ENCODE peak calls at places on chromosome 13, in eight cellular contexts. One of them, this sample, is unnamed.

GRCh38 chr13:82758056-82758455 is 1124.2 kb downstream of the SLITRK1 start:
- DNase-seq in glutamatergic neuron: no peak
- DNase-seq in astrocyte of the spinal cord: no peak
- DNase-seq in lung: no peak
- DNase-seq in fibroblast of lung: no peak
- DNase-seq in gastrocnemius medialis: no peak
- DNase-seq in activated CD4-positive, alpha-beta memory T cell treated with anti-CD3 and anti-CD28 coated beads, Interleukin-2, amount 10 ng/mL, durations not matched to agents 7 days and 5 days: no peak
- DNase-seq in germinal center: no peak
- DNase-seq in this sample: no peak

GRCh38 chr13:113034451-113035208 is 65.6 kb downstream of the MCF2L start:
- DNase-seq in gastrocnemius medialis: peak; percentile 20
- DNase-seq in astrocyte of the spinal cord: peak; percentile 47
- DNase-seq in lung: peak; percentile 46
- DNase-seq in germinal center: no peak
- DNase-seq in fibroblast of lung: peak; percentile 72
- DNase-seq in glutamatergic neuron: peak; percentile 67
- DNase-seq in activated CD4-positive, alpha-beta memory T cell treated with anti-CD3 and anti-CD28 coated beads, Interleukin-2, amount 10 ng/mL, durations not matched to agents 7 days and 5 days: no peak
- DNase-seq in this sample: no peak

GRCh38 chr13:102726430-102726829 is 31.6 kb upstream of the METTL21C start:
- DNase-seq in activated CD4-positive, alpha-beta memory T cell treated with anti-CD3 and anti-CD28 coated beads, Interleukin-2, amount 10 ng/mL, durations not matched to agents 7 days and 5 days: no peak
- DNase-seq in glutamatergic neuron: no peak
- DNase-seq in fibroblast of lung: no peak
- DNase-seq in astrocyte of the spinal cord: peak; percentile 0
- DNase-seq in lung: no peak
- DNase-seq in gastrocnemius medialis: no peak
- DNase-seq in germinal center: no peak
- DNase-seq in this sample: no peak

GRCh38 chr13:42594577-42595571 is 20.9 kb downstream of the TNFSF11 start:
- DNase-seq in glutamatergic neuron: peak; percentile 49
- DNase-seq in lung: peak; percentile 60
- DNase-seq in gastrocnemius medialis: peak; percentile 17
- DNase-seq in germinal center: peak; percentile 67
- DNase-seq in activated CD4-positive, alpha-beta memory T cell treated with anti-CD3 and anti-CD28 coated beads, Interleukin-2, amount 10 ng/mL, durations not matched to agents 7 days and 5 days: peak; percentile 58
- DNase-seq in fibroblast of lung: peak; percentile 92
- DNase-seq in astrocyte of the spinal cord: peak; percentile 81
- DNase-seq in this sample: peak; percentile 11

GRCh38 chr13:27917121-27917947 is 2.5 kb upstream of the PDX1 start:
- DNase-seq in germinal center: no peak
- DNase-seq in activated CD4-positive, alpha-beta memory T cell treated with anti-CD3 and anti-CD28 coated beads, Interleukin-2, amount 10 ng/mL, durations not matched to agents 7 days and 5 days: no peak
- DNase-seq in fibroblast of lung: no peak
- DNase-seq in gastrocnemius medialis: no peak
- DNase-seq in glutamatergic neuron: peak; percentile 59
- DNase-seq in lung: no peak
- DNase-seq in astrocyte of the spinal cord: no peak
- DNase-seq in this sample: no peak

GRCh38 chr13:43390582-43390981 is 367.2 kb downstream of the DNAJC15 start:
- DNase-seq in germinal center: no peak
- DNase-seq in astrocyte of the spinal cord: no peak
- DNase-seq in activated CD4-positive, alpha-beta memory T cell treated with anti-CD3 and anti-CD28 coated beads, Interleukin-2, amount 10 ng/mL, durations not matched to agents 7 days and 5 days: no peak
- DNase-seq in lung: no peak
- DNase-seq in gastrocnemius medialis: no peak
- DNase-seq in glutamatergic neuron: no peak
- DNase-seq in fibroblast of lung: no peak
- DNase-seq in this sample: no peak

GRCh38 chr13:97241761-97242160 is 19.6 kb downstream of the MBNL2 start:
- DNase-seq in glutamatergic neuron: no peak
- DNase-seq in germinal center: no peak
- DNase-seq in astrocyte of the spinal cord: no peak
- DNase-seq in activated CD4-positive, alpha-beta memory T cell treated with anti-CD3 and anti-CD28 coated beads, Interleukin-2, amount 10 ng/mL, durations not matched to agents 7 days and 5 days: no peak
- DNase-seq in fibroblast of lung: no peak
- DNase-seq in lung: no peak
- DNase-seq in gastrocnemius medialis: no peak
- DNase-seq in this sample: no peak

GRCh38 chr13:31755803-31756212 is 16.5 kb downstream of the RXFP2 start:
- DNase-seq in activated CD4-positive, alpha-beta memory T cell treated with anti-CD3 and anti-CD28 coated beads, Interleukin-2, amount 10 ng/mL, durations not matched to agents 7 days and 5 days: no peak
- DNase-seq in glutamatergic neuron: no peak
- DNase-seq in lung: no peak
- DNase-seq in fibroblast of lung: peak; percentile 57
- DNase-seq in astrocyte of the spinal cord: no peak
- DNase-seq in germinal center: no peak
- DNase-seq in gastrocnemius medialis: no peak
- DNase-seq in this sample: no peak

GRCh38 chr13:27005556-27005955 is 166.1 kb downstream of the USP12 start:
- DNase-seq in astrocyte of the spinal cord: no peak
- DNase-seq in activated CD4-positive, alpha-beta memory T cell treated with anti-CD3 and anti-CD28 coated beads, Interleukin-2, amount 10 ng/mL, durations not matched to agents 7 days and 5 days: no peak
- DNase-seq in glutamatergic neuron: no peak
- DNase-seq in fibroblast of lung: no peak
- DNase-seq in germinal center: no peak
- DNase-seq in lung: no peak
- DNase-seq in gastrocnemius medialis: no peak
- DNase-seq in this sample: no peak

GRCh38 chr13:70339738-70340137 is 231.5 kb upstream of the KLHL1 start:
- DNase-seq in fibroblast of lung: no peak
- DNase-seq in lung: no peak
- DNase-seq in germinal center: no peak
- DNase-seq in glutamatergic neuron: peak; percentile 36
- DNase-seq in gastrocnemius medialis: no peak
- DNase-seq in activated CD4-positive, alpha-beta memory T cell treated with anti-CD3 and anti-CD28 coated beads, Interleukin-2, amount 10 ng/mL, durations not matched to agents 7 days and 5 days: no peak
- DNase-seq in astrocyte of the spinal cord: peak; percentile 8
- DNase-seq in this sample: no peak

This sample was measured in activated T-helper 9 cell treated with anti-CD3 and anti-CD28 coated beads, Interleukin-2, amount 50 U/mL, for 16 hours.